ENCODE peak calls at places on chromosomes 1 and 21, in nine cellular contexts. I, Q, B, V, F, D, R, E and H are unnamed samples.
A peak's percentile ranks its signal among the peaks of the same experiment; 100 is the strongest.

GRCh38 chr1:20028125-20028524 is 41.9 kb upstream of the PLA2G5 start:
- DNase-seq in I (no peak), Q (no peak), B (no peak), V (no peak), F (no peak), D (no peak), R (no peak), E (no peak), H (no peak)

GRCh38 chr1:12005488-12006166 is 13.7 kb upstream of the MIIP start:
- DNase-seq in I (no peak), Q (no peak), B (no peak), V (no peak), F (no peak), D (no peak), R (no peak), E (no peak), H (no peak)

GRCh38 chr1:25936940-25937339 is 30.7 kb upstream of the STMN1 start:
- DNase-seq in I (no peak), Q (no peak), B (no peak), V (no peak), F (no peak), D (no peak), R (no peak), E (no peak), H (no peak)

GRCh38 chr1:25747046-25747705 is 52.8 kb upstream of the SELENON start:
- DNase-seq in I (no peak), Q (no peak), B (no peak), V (no peak), F (no peak), D (no peak), R (no peak), E (no peak), H (no peak)

GRCh38 chr1:174761257-174761760 is 238.4 kb upstream of the CACYBP start:
- DNase-seq in I (no peak), Q (no peak), B (no peak), V (peak; percentile 30), F (no peak), D (no peak), R (no peak), E (no peak), H (no peak)

GRCh38 chr21:39484711-39485264 is 33.0 kb downstream of the SH3BGR start:
- DNase-seq in I (no peak), Q (no peak), B (no peak), V (no peak), F (no peak), D (peak; percentile 4), R (no peak), E (no peak), H (no peak)

GRCh38 chr1:211340622-211341487 is 14.2 kb downstream of the TRAF5 start:
- DNase-seq in I (no peak), Q (no peak), B (no peak), V (no peak), F (no peak), D (no peak), R (no peak), E (no peak), H (no peak)

GRCh38 chr1:248783367-248783766 is 27.8 kb upstream of the LYPD8 start:
- DNase-seq in I (no peak), Q (no peak), B (no peak), V (no peak), F (no peak), D (no peak), R (no peak), E (no peak), H (no peak)

GRCh38 chr1:40078512-40079333 is 18.3 kb downstream of the PPT1 start:
- DNase-seq in I (peak; percentile 60), Q (peak; percentile 87), B (peak; percentile 66), V (peak; percentile 70), F (peak; percentile 58), D (peak; percentile 64), R (no peak), E (peak; percentile 46), H (no peak)

GRCh38 chr1:206662396-206663092 is 22.2 kb upstream of the MAPKAPK2 start:
- DNase-seq in I (no peak), Q (no peak), B (no peak), V (no peak), F (no peak), D (no peak), R (no peak), E (no peak), H (no peak)

GRCh38 chr1:45365051-45365450 is 24.8 kb upstream of the MUTYH start:
- DNase-seq in I (no peak), Q (no peak), B (no peak), V (no peak), F (no peak), D (no peak), R (no peak), E (no peak), H (no peak)

GRCh38 chr1:93448983-93449805 is 1.3 kb downstream of the FNBP1L start:
- DNase-seq in I (peak; percentile 41), Q (peak; percentile 79), B (peak; percentile 27), V (peak; percentile 79), F (peak; percentile 14), D (peak; percentile 76), R (no peak), E (peak; percentile 65), H (no peak)

GRCh38 chr1:76410499-76410898 is 336.0 kb downstream of the ST6GALNAC3 start:
- DNase-seq in I (no peak), Q (no peak), B (no peak), V (no peak), F (no peak), D (no peak), R (no peak), E (no peak), H (no peak)

GRCh38 chr1:235939488-235939775 is 72.7 kb upstream of the LYST start:
- DNase-seq in I (no peak), Q (no peak), B (no peak), V (no peak), F (no peak), D (peak; percentile 54), R (no peak), E (peak; percentile 82), H (no peak)
- H3K4me2 ChIP-seq in I (no peak overlapping the region), Q (no peak overlapping the region), B (no peak overlapping the region), V (no peak overlapping the region), F (no peak overlapping the region), D (no peak overlapping the region), R (peak overlapping the region; percentile 58), E (peak overlapping the region; percentile 35), H (no peak overlapping the region)

GRCh38 chr1:214327519-214327918 is 46.6 kb downstream of the SMYD2 start:
- DNase-seq in I (peak; percentile 29), Q (no peak), B (no peak), V (no peak), F (no peak), D (no peak), R (no peak), E (no peak), H (no peak)

GRCh38 chr1:214329456-214330220 is 48.7 kb downstream of the SMYD2 start:
- DNase-seq in I (no peak), Q (no peak), B (no peak), V (no peak), F (no peak), D (no peak), R (no peak), E (no peak), H (no peak)

GRCh38 chr1:214330240-214330639 is 49.3 kb downstream of the SMYD2 start:
- DNase-seq in I (no peak), Q (no peak), B (no peak), V (no peak), F (no peak), D (no peak), R (no peak), E (no peak), H (no peak)

GRCh38 chr1:214330715-214331114 is 49.8 kb downstream of the SMYD2 start:
- DNase-seq in I (no peak), Q (no peak), B (no peak), V (no peak), F (no peak), D (no peak), R (no peak), E (no peak), H (no peak)

DNA sequence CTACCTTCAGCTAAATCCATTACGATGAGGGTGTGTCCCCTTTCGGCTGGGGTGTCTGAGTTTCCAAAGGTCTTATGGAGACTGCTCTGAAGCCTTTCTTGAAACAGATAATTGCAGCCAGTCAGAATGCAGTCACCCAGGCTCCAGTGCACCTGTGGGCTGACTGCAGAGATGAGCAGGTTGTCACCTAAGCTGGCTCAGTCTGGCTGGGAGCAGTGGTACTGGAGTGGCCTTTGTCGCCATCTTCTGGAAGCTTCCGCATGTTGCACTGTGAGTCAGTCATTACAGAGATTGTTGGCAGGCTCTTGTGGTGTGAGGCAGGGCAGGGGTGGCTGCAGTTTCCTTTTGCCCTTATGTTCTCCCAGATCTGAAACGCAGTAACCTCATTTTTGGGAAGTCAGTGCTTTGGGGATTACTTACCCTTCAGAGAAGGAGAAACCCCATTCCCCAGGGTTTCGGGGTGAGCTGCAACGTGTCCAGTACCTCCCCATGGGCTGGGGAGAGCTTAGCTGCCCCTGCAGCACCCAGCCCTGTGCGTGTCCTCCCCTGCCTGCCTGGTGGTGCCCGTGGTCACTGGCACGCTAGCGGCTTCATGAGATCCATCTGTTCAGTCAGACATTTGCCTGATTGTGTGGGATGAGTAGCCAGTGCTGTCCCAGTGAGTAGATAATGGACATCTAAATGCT is 48.0 kb downstream of the SMYD2 start:
- DNase-seq in I (peak; percentile 77), Q (peak; percentile 86), B (peak; percentile 74), V (peak; percentile 86), F (peak; percentile 74), D (peak; percentile 92), R (peak; percentile 26), E (peak; percentile 81), H (peak; percentile 28)
- H3K4me2 ChIP-seq in I (no peak overlapping the region), Q (no peak overlapping the region), B (no peak overlapping the region), V (no peak overlapping the region), F (no peak overlapping the region), D (peak overlapping the region; percentile 38), R (no peak overlapping the region), E (no peak overlapping the region), H (peak overlapping the region; percentile 23)

GRCh38 chr1:65872258-65872657 is 79.6 kb downstream of the PDE4B start:
- DNase-seq in I (no peak), Q (no peak), B (no peak), V (no peak), F (no peak), D (no peak), R (no peak), E (no peak), H (no peak)
- H3K4me2 ChIP-seq in I (no peak overlapping the region), Q (no peak overlapping the region), B (no peak overlapping the region), V (no peak overlapping the region), F (no peak overlapping the region), D (peak overlapping the region; percentile 37), R (no peak overlapping the region), E (no peak overlapping the region), H (no peak overlapping the region)

GRCh38 chr1:218462116-218462515 is 117.0 kb downstream of the TGFB2 start:
- DNase-seq in I (no peak), Q (no peak), B (no peak), V (no peak), F (no peak), D (no peak), R (no peak), E (no peak), H (no peak)
- H3K4me2 ChIP-seq in I (no peak overlapping the region), Q (no peak overlapping the region), B (no peak overlapping the region), V (no peak overlapping the region), F (no peak overlapping the region), D (peak overlapping the region; percentile 81), R (no peak overlapping the region), E (no peak overlapping the region), H (no peak overlapping the region)

DNA sequence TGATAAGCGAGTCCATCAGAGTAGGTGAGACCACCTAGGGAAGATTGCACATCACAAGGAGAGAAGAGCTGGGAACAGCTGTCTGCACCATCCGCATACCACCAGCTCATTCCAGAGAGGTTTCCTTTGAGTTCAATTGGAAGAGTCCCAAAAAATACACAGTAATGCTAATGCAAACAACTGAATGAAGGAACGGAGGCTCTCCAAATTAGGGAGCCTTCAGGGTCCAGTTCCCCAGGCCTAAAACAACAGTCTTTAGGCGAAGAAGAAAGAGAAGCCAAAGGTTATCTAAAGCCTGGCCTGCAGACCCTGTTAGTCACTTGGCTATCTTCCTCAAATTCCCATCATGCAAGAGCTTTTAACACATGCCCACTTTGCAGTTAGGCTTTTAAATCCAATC is 246.4 kb downstream of the PBX1 start:
- DNase-seq in I (peak; percentile 86), Q (no peak), B (no peak), V (no peak), F (no peak), D (no peak), R (no peak), E (peak; percentile 33), H (no peak)
- H3K4me2 ChIP-seq in I (no peak overlapping the region), Q (no peak overlapping the region), B (peak overlapping the region; percentile 8), V (no peak overlapping the region), F (no peak overlapping the region), D (no peak overlapping the region), R (no peak overlapping the region), E (no peak overlapping the region), H (no peak overlapping the region)